ENCODE peak calls at places on chromosomes 11 and 22, in five cellular contexts. T is progenitor cell of endocrine pancreas; A is CD8-positive, alpha-beta T cell; F is H9; K is RWPE1. P is an unnamed sample.

GRCh38 chr11:33515347-33515746 is 185.3 kb downstream of the C11orf91 start:
- DNase-seq in T (no peak), A (no peak), F (no peak), K (no peak), P (no peak)

GRCh38 chr22:38455530-38456271 is 702 bp upstream of the KCNJ4 start:
- DNase-seq in T (peak; percentile 42), A (no peak), F (peak; percentile 54), K (no peak), P (no peak)

GRCh38 chr11:112784323-112785073 is 176.7 kb upstream of the NCAM1 start:
- DNase-seq in T (no peak), A (no peak), F (no peak), K (no peak), P (no peak)

GRCh38 chr11:134014502-134014901 is 54.4 kb upstream of the JAM3 start:
- DNase-seq in T (no peak), A (no peak), F (peak; percentile 68), K (no peak), P (no peak)

GRCh38 chr22:32546480-32546879 is 71.9 kb downstream of the FBXO7 start:
- DNase-seq in T (no peak), A (no peak), F (no peak), K (no peak), P (no peak)

GRCh38 chr11:68796779-68797178 is 44.9 kb downstream of the CPT1A start:
- DNase-seq in T (no peak), A (no peak), F (no peak), K (no peak), P (no peak)

GRCh38 chr22:19042285-19043110 is 79.7 kb downstream of the DGCR2 start:
- DNase-seq in T (no peak), A (no peak), F (no peak), K (no peak), P (no peak)

GRCh38 chr22:45159652-45160462 is 3.9 kb upstream of the NUP50 start:
- DNase-seq in T (no peak), A (no peak), F (no peak), K (no peak), P (no peak)

GRCh38 chr11:117587416-117587815 is 209.6 kb downstream of the DSCAML1 start:
- DNase-seq in T (no peak), A (no peak), F (no peak), K (no peak), P (no peak)

GRCh38 chr22:50626314-50626855 is 1.6 kb downstream of the ARSA start:
- DNase-seq in T (no peak), A (no peak), F (peak; percentile 17), K (no peak), P (no peak)

GRCh38 chr11:110763249-110764011 is 51.2 kb upstream of the ARHGAP20 start:
- DNase-seq in T (no peak), A (no peak), F (no peak), K (no peak), P (no peak)

GRCh38 chr22:30212363-30212995 is 34.1 kb downstream of the LIF start:
- DNase-seq in T (no peak), A (no peak), F (no peak), K (peak; percentile 80), P (no peak)

GRCh38 chr11:61460986-61461385 is 31.1 kb downstream of the SDHAF2 start:
- DNase-seq in T (no peak), A (no peak), F (no peak), K (no peak), P (no peak)
- TF ChIP-seq CTCF in T (no peak), A (no peak), F (peak; percentile 57), K (no peak), P (no peak)

DNA sequence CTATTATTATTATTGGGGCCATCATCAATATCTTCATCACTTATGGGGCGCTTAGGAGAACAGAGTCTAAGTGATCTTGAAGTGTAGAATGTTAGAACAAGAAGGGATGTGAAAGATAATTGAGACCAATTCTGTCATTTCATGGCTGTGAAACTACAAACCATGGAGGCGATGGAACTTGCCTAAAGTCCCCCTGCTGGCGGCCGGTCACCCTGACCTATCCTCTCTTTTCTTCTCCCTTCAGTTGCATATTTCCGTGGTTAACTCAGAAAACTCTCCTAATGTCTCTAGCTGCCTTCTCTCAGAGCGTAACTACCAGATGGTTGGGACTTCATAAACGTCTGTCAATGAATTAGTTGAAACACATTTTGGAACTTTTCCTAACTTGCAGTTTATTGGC is 6.6 kb upstream of the OR4B1 start:
- DNase-seq in T (no peak), A (no peak), F (peak; percentile 29), K (no peak), P (no peak)
- TF ChIP-seq CTCF in T (no peak), A (no peak), F (peak; percentile 26), K (no peak), P (no peak)

DNA sequence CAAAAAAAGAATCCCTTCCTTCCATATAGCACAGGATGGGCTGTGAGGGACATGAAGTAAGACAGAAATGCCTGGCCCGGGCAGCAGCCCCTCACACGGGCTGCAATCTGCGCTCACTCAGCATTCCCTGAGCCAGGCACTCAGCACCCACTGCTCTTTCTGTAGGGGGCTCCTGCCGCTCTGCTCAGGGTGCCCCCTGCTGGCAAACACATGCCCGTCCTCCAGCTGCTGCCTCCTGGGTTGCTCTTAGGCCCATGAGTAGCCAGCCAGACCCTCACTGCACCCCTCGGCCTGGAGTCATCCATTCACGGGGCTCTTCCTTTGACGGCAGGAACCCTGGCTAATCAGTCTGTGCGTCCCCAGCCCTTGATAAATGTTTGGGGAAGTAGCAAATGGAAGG is 6.9 kb downstream of the MCAT start:
- DNase-seq in T (peak; percentile 45), A (peak; percentile 58), F (peak; percentile 63), K (no peak), P (peak; percentile 54)
- TF ChIP-seq CTCF in T (peak; percentile 73), A (peak; percentile 57), F (peak; percentile 72), K (peak; percentile 49), P (no peak)

GRCh38 chr11:57410287-57410686 is 16.6 kb downstream of the SLC43A3 start:
- DNase-seq in T (no peak), A (no peak), F (no peak), K (no peak), P (no peak)
- TF ChIP-seq CTCF in T (no peak), A (no peak), F (no peak), K (no peak), P (no peak)